ENCODE peak calls at places on chromosomes 2 and 18, in four cellular contexts. L, Z, U and R are unnamed samples.

GRCh38 chr2:205571300-205571858 is 110.9 kb upstream of the NRP2 start:
- DNase-seq in L (no peak), Z (no peak), U (no peak), R (no peak)

GRCh38 chr2:211598238-211598637 is 940.4 kb downstream of the ERBB4 start:
- DNase-seq in L (no peak), Z (no peak), U (no peak), R (no peak)

GRCh38 chr2:220502539-220502938 is 875.1 kb downstream of the SLC4A3 start:
- DNase-seq in L (no peak), Z (no peak), U (no peak), R (no peak)

GRCh38 chr18:13558132-13558531 is 168.2 kb downstream of the FAM210A start:
- DNase-seq in L (peak), Z (peak), U (peak), R (no peak)

GRCh38 chr2:144389151-144389929 is 130.6 kb downstream of the ZEB2 start:
- DNase-seq in L (no peak), Z (no peak), U (no peak), R (no peak)

GRCh38 chr2:136916131-136916530 is 150.8 kb downstream of the THSD7B start:
- DNase-seq in L (no peak), Z (no peak), U (no peak), R (no peak)

GRCh38 chr2:141055526-141055925 is 1075.3 kb downstream of the LRP1B start:
- DNase-seq in L (no peak), Z (peak), U (no peak), R (no peak)

GRCh38 chr2:128416781-128417180 is 98.1 kb upstream of the HS6ST1 start:
- DNase-seq in L (no peak), Z (no peak), U (no peak), R (no peak)

GRCh38 chr2:98800330-98801064 is 69.6 kb upstream of the MGAT4A start:
- DNase-seq in L (no peak), Z (no peak), U (no peak), R (no peak)

GRCh38 chr2:111235616-111236015 is 114.9 kb downstream of the BCL2L11 start:
- DNase-seq in L (no peak), Z (no peak), U (no peak), R (no peak)

GRCh38 chr18:6777509-6777908 is 48.0 kb downstream of the ARHGAP28 start:
- DNase-seq in L (no peak), Z (no peak), U (no peak), R (no peak)

GRCh38 chr2:127810156-127810636 is 775 bp downstream of the WDR33 start:
- DNase-seq in L (no peak), Z (peak), U (no peak), R (no peak)

GRCh38 chr2:84874381-84875212 is 6.3 kb downstream of the TRABD2A start:
- DNase-seq in L (no peak), Z (peak), U (no peak), R (no peak)
- H3K4me3 ChIP-seq in L (peak), Z (no peak), U (no peak), R (no peak)

GRCh38 chr18:2148823-2149222 is 422.5 kb downstream of the METTL4 start:
- DNase-seq in L (no peak), Z (no peak), U (no peak), R (no peak)

GRCh38 chr18:2146092-2146491 is 425.2 kb downstream of the METTL4 start:
- DNase-seq in L (no peak), Z (no peak), U (no peak), R (no peak)

GRCh38 chr18:2147866-2148265 is 423.4 kb downstream of the METTL4 start:
- DNase-seq in L (no peak), Z (no peak), U (no peak), R (no peak)

GRCh38 chr18:2146754-2147153 is 424.6 kb downstream of the METTL4 start:
- DNase-seq in L (no peak), Z (no peak), U (no peak), R (no peak)

GRCh38 chr18:2147424-2147823 is 423.9 kb downstream of the METTL4 start:
- DNase-seq in L (no peak), Z (no peak), U (no peak), R (no peak)
- H3K4me3 ChIP-seq in L (no peak), Z (no peak), U (no peak), R (no peak)

DNA sequence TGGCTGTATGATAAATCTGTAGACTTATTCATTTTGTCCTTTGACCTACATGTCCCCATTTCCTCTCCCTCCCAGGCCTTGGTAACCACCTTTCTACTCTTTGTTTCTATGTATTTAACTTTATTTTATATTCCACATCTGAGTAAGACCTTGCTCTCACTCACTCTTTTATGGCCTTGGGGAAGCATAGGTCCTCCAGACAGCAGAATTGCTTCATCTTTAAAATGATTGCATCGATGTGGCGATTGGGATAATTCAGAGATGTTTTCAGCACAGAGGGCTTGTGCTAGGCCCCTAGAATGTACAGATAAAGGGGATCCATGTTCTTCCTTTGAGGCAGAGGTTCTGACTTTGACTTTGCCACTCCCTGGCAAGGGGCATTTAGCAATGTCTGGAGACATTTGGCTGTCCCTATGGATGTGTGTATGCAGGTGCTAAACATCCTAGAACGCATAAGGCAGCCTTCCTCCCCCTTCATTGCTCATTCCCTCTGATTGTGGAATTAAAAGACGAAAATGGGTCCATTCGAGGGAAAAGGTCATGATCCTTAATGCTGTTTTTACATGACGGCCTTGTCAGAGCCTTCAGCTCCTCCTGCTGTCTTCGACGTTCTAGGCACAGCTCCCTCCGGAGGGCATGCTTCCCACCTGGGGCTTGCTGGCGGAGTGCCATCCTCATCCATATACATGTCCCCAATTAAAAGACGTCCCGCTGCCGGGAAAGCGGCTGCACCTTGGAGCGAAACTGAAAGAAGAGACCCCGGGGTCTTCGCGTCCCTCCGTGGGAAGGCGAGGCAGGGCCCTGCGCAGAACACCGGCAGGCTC is 1.1 kb upstream of the GPR39 start:
- DNase-seq in L (no peak), Z (peak), U (no peak), R (no peak)
- H3K4me3 ChIP-seq in L (no peak), Z (peak), U (peak), R (no peak)

GRCh38 chr2:189661148-189661956 is at the start of gene ASNSD1:
- DNase-seq in L (peak), Z (peak), U (peak), R (peak)

GRCh38 chr2:189659734-189660133 is 1.5 kb upstream of the ASNSD1 start:
- DNase-seq in L (no peak), Z (no peak), U (no peak), R (no peak)

GRCh38 chr2:189658808-189659207 is 2.5 kb upstream of the ASNSD1 start:
- DNase-seq in L (no peak), Z (no peak), U (no peak), R (no peak)

GRCh38 chr2:189661957-189662321 is 680 bp downstream of the ASNSD1 start:
- DNase-seq in L (no peak), Z (no peak), U (no peak), R (no peak)

GRCh38 chr2:189660803-189661147 is 484 bp upstream of the ASNSD1 start:
- DNase-seq in L (no peak), Z (no peak), U (no peak), R (no peak)
- H3K4me3 ChIP-seq in L (no peak), Z (no peak), U (no peak), R (no peak)

GRCh38 chr2:188623995-188624643 is 332.4 kb downstream of the GULP1 start:
- DNase-seq in L (no peak), Z (peak), U (no peak), R (no peak)
- H3K4me3 ChIP-seq in L (no peak), Z (peak), U (no peak), R (no peak)

GRCh38 chr18:79404567-79404910 is 8.8 kb downstream of the NFATC1 start:
- DNase-seq in L (no peak), Z (no peak), U (no peak), R (no peak)

GRCh38 chr18:79402977-79403722 is 7.4 kb downstream of the NFATC1 start:
- DNase-seq in L (no peak), Z (no peak), U (no peak), R (no peak)

GRCh38 chr18:79405019-79405780 is 9.5 kb downstream of the NFATC1 start:
- DNase-seq in L (peak), Z (no peak), U (no peak), R (peak)

GRCh38 chr18:79402209-79402576 is 6.5 kb downstream of the NFATC1 start:
- DNase-seq in L (no peak), Z (no peak), U (no peak), R (no peak)

DNA sequence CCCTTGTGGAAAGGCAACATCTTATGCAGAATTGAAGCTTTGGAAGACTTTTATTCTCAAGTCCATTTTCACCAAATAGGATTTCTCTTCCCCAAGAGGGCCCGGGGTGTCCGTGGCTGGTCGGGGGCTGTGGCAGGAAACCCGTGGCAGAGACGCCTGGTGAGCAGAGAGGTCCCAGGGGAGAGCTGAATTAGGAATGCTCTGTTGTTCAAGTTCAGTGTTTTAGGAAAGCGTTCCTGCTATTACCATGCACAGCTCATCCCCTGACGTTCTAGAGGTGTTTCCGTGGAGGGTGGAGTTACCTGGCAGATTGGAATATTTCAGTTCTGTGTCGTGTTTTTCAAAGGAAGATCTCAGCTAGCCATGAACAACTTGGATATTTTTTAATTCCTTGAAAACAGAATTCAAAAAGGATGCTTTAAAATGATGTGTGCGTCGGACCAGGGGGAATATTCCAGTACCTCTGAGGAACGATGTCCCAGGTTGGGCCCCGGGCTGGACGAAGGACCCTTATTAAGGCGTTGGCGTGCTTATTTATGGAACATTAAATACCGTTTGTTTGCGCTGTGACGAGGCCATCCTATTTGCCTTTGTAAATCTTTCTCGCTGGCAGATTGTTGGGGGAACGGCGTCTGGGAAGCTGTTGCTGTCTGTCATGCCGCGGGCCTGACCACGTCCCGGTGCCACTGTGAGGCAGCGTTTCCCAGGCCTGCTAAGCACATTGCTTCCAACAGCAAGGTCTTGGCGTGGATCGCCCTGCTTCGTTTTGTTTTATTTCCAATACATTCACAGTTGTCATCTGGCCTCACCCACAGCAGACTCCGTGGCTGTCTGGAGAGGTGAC is 8.2 kb downstream of the NFATC1 start:
- DNase-seq in L (no peak), Z (no peak), U (no peak), R (no peak)
- H3K4me3 ChIP-seq in L (peak), Z (no peak), U (no peak), R (peak)

GRCh38 chr2:26780203-26780760 is 5.6 kb upstream of the CENPA start:
- DNase-seq in L (no peak), Z (no peak), U (no peak), R (no peak)

GRCh38 chr2:26785431-26786206 is at the start of gene CENPA:
- DNase-seq in L (peak), Z (peak), U (peak), R (peak)

GRCh38 chr2:26786207-26787023 is 559 bp downstream of the CENPA start:
- DNase-seq in L (no peak), Z (no peak), U (no peak), R (no peak)

GRCh38 chr2:26782876-26783704 is 2.8 kb upstream of the CENPA start:
- DNase-seq in L (no peak), Z (no peak), U (no peak), R (no peak)

DNA sequence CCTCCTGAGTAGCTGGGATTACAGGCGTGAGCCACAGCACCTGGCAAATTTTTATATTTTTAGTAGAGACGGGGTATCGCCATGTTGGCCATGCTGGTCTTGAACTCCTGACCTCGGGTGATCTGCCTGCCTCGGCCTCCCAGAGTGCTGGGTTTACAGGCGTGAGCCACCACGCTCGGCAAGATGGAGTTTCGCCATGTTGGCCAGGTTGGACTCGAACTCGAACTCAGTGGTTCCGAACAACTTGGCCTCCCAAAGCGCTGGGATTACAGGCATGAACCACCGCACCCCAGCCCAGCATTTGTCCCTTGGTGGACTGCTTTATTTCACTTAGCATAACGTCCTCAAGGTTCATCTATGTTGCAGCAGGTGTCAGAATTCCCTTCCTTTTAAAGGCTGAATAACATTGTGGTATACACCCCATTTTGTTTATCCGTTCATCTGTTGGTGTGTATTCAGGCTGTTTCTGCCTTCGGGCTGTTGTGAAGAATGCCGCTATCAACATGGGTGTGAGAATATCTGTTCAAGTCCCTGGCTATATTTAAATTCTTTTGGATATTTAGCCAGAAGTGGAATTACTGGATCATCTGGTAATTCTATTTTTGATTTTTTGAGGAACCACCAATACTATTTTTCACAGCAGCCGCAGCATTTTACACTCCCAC is 1.2 kb upstream of the CENPA start:
- DNase-seq in L (no peak), Z (no peak), U (no peak), R (no peak)
- H3K4me3 ChIP-seq in L (peak), Z (no peak), U (no peak), R (peak)

GRCh38 chr18:48973731-48974130 is 23.0 kb upstream of the SMAD7 start:
- DNase-seq in L (no peak), Z (no peak), U (no peak), R (no peak)

GRCh38 chr18:48975221-48975816 is 24.6 kb upstream of the SMAD7 start:
- DNase-seq in L (no peak), Z (no peak), U (no peak), R (no peak)

GRCh38 chr18:48977914-48978313 is 27.1 kb upstream of the SMAD7 start:
- DNase-seq in L (no peak), Z (no peak), U (no peak), R (no peak)

GRCh38 chr18:48975817-48976649 is 25.3 kb upstream of the SMAD7 start:
- DNase-seq in L (peak), Z (no peak), U (no peak), R (peak)

GRCh38 chr18:48974304-48975220 is 23.8 kb upstream of the SMAD7 start:
- DNase-seq in L (no peak), Z (no peak), U (no peak), R (no peak)
- H3K4me3 ChIP-seq in L (no peak), Z (peak), U (peak), R (no peak)

GRCh38 chr2:231294116-231294515 is 95.7 kb downstream of the ARMC9 start:
- DNase-seq in L (no peak), Z (no peak), U (no peak), R (no peak)
- H3K4me3 ChIP-seq in L (no peak), Z (no peak), U (no peak), R (no peak)

GRCh38 chr2:96517079-96517478 is 11.9 kb upstream of the NEURL3 start:
- DNase-seq in L (no peak), Z (no peak), U (no peak), R (no peak)
- H3K4me3 ChIP-seq in L (no peak), Z (no peak), U (no peak), R (no peak)